ENCODE peak calls at places on chromosomes 13 and 19, in four cellular contexts. One of them, this sample, is unnamed.

GRCh38 chr19:10836478-10837325 is 690 bp upstream of the TMED1 start:
- DNase-seq in A549: peak; percentile 93
- DNase-seq in naive thymus-derived CD4-positive, alpha-beta T cell: peak; percentile 85
- DNase-seq in aorta: peak; percentile 92
- DNase-seq in this sample: peak; percentile 87

GRCh38 chr13:97901716-97902115 is 51.8 kb upstream of the IPO5 start:
- DNase-seq in A549: no peak
- DNase-seq in naive thymus-derived CD4-positive, alpha-beta T cell: no peak
- DNase-seq in aorta: no peak
- DNase-seq in this sample: no peak

GRCh38 chr19:17202249-17202648 is 12.9 kb upstream of the USE1 start:
- DNase-seq in A549: peak; percentile 40
- DNase-seq in aorta: no peak
- DNase-seq in naive thymus-derived CD4-positive, alpha-beta T cell: no peak
- DNase-seq in this sample: no peak

GRCh38 chr19:18417250-18418033 is 1.8 kb upstream of the SSBP4 start:
- DNase-seq in naive thymus-derived CD4-positive, alpha-beta T cell: peak; percentile 9
- DNase-seq in A549: peak; percentile 79
- DNase-seq in aorta: peak; percentile 94
- DNase-seq in this sample: peak; percentile 64

GRCh38 chr13:43546821-43547220 is 240.0 kb downstream of the ENOX1 start:
- DNase-seq in aorta: no peak
- DNase-seq in A549: no peak
- DNase-seq in naive thymus-derived CD4-positive, alpha-beta T cell: no peak
- DNase-seq in this sample: no peak

GRCh38 chr19:49073514-49074378 is 1.2 kb upstream of the KCNA7 start:
- DNase-seq in A549: peak; percentile 73
- DNase-seq in aorta: no peak
- DNase-seq in naive thymus-derived CD4-positive, alpha-beta T cell: no peak
- DNase-seq in this sample: no peak

GRCh38 chr19:4380254-4380727 is 20.1 kb downstream of the SH3GL1 start:
- DNase-seq in A549: no peak
- DNase-seq in aorta: no peak
- DNase-seq in naive thymus-derived CD4-positive, alpha-beta T cell: peak; percentile 74
- DNase-seq in this sample: peak; percentile 58

GRCh38 chr19:46674416-46675178 is 13.6 kb upstream of the DACT3 start:
- DNase-seq in naive thymus-derived CD4-positive, alpha-beta T cell: no peak
- DNase-seq in aorta: no peak
- DNase-seq in A549: peak; percentile 61
- DNase-seq in this sample: no peak

GRCh38 chr13:51444922-51445321 is 7.9 kb downstream of the INTS6 start:
- DNase-seq in A549: peak; percentile 46
- DNase-seq in aorta: no peak
- DNase-seq in naive thymus-derived CD4-positive, alpha-beta T cell: no peak
- DNase-seq in this sample: peak; percentile 11

GRCh38 chr13:110274687-110275086 is 32.3 kb downstream of the COL4A1 start:
- DNase-seq in aorta: no peak
- DNase-seq in naive thymus-derived CD4-positive, alpha-beta T cell: no peak
- DNase-seq in A549: peak; percentile 7
- DNase-seq in this sample: no peak

GRCh38 chr19:48940902-48941301 is 7.4 kb downstream of the DHDH start:
- DNase-seq in A549: no peak
- DNase-seq in aorta: no peak
- DNase-seq in naive thymus-derived CD4-positive, alpha-beta T cell: no peak
- DNase-seq in this sample: no peak

DNA sequence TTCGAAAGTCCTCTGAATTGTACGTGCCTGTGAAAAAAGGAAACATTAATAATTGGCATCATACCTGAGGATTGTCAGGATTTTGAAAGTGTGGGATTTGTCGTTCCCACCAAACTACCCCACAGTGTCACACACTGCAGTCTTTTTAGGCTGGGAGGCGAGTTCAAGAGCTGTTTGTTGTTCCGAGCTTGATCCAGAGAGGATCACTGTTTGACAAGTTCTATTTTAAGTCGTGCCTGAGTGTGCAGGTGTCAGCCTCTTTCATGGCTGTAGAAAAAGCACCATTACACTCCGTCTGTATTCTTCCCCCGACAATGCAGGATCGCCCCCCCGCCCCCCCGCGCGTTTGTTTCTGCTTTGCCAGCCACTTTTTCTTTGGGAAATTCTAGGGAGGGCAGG is 635 bp upstream of the NBEA start:
- DNase-seq in aorta: no peak
- DNase-seq in A549: no peak
- DNase-seq in naive thymus-derived CD4-positive, alpha-beta T cell: no peak
- DNase-seq in this sample: no peak
- H3K4me3 ChIP-seq in aorta: peak overlapping the region; percentile 98
- H3K4me3 ChIP-seq in A549: peak overlapping the region; percentile 91
- H3K4me3 ChIP-seq in naive thymus-derived CD4-positive, alpha-beta T cell: no peak overlapping the region
- H3K4me3 ChIP-seq in this sample: no peak overlapping the region

DNA sequence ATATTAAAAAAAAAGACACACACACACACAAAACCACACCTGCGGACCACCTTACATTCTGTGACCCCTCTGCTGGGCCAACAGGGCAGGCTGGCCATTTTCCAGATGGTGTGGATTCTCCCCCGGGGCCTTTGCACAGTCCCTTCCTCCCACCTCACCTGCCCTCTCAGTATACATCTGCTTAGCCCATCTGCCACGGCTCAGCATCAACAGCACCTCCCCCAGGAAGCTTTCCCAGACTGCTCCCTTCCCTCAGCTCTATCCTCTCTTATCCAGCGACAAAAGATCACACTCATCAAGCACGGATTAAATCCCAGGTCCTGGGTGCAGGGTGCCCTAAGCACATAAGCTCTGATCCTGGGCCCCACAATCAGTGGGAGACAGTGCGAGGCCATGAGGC is 4.5 kb downstream of the ZNF787 start:
- DNase-seq in aorta: no peak
- DNase-seq in A549: no peak
- DNase-seq in naive thymus-derived CD4-positive, alpha-beta T cell: no peak
- DNase-seq in this sample: no peak
- H3K4me1 ChIP-seq in aorta: no peaks in the 10 kb centered on the region
- H3K4me1 ChIP-seq in A549: peaks cover 21% of the 10 kb centered on the region
- H3K4me1 ChIP-seq in naive thymus-derived CD4-positive, alpha-beta T cell: peaks cover 3% of the 10 kb centered on the region
- H3K4me1 ChIP-seq in this sample: peaks cover 21% of the 10 kb centered on the region

DNA sequence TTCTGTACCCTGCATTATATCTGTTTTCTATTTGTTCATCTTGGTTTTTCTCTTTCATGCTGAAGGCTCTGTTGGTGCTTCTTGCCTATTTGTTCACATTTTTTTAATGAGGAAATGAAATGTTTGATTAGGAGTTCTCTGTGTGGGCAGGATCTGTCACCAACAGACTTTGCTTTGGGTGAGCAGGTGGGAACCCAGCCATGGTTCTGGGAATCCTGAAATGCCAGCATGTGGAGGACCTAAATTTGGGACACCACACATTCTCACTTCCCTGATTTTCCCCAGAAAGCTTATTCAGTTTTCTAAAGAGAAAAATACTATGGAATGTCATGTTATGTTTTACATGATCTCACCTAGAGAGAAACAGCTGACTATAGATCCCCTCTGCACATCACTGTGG is 34.0 kb downstream of the TPT1 start:
- DNase-seq in naive thymus-derived CD4-positive, alpha-beta T cell: no peak
- DNase-seq in A549: no peak
- DNase-seq in aorta: no peak
- DNase-seq in this sample: no peak
- H3K4me3 ChIP-seq in naive thymus-derived CD4-positive, alpha-beta T cell: no peak overlapping the region
- H3K4me3 ChIP-seq in A549: no peak overlapping the region
- H3K4me3 ChIP-seq in aorta: no peak overlapping the region
- H3K4me3 ChIP-seq in this sample: no peak overlapping the region

DNA sequence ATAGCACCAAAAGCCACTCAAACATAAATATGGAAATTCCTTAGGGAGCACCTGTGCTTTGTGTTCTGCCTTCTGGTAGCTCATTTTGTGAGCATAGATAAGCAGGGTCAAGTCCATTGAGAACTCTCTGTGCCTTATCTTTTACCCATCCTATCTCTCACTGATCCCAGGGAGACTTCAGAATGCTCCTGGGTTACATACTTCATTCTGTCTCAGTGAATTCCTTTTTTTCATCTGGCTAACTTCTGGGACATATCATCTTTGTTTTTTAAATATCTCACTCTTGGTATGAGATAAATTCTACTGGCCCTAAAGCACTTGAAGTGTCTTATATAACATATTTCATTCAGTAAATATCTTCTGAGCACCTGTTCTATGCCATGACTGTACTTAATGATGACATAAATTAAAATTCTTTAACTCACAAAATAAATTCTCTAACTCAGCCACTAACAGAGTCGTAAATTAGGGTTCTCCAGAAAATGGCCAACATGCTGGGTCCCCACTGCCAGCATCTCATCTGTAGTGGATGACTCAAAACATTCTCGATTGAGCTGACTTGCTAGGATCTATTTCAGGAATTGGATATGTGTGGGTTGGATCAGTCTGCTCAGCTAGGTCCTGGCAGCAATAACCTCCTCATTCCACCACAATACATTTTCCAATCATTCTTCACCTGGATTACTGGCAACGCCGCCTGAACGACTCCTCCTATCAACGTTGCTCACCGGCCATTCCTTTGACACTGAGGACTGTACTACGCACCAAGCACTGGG is 170.2 kb downstream of the FOXO1 start:
- DNase-seq in naive thymus-derived CD4-positive, alpha-beta T cell: no peak
- DNase-seq in A549: no peak
- DNase-seq in aorta: no peak
- DNase-seq in this sample: no peak
- H3K4me1 ChIP-seq in naive thymus-derived CD4-positive, alpha-beta T cell: peaks cover 27% of the 10 kb centered on the region
- H3K4me1 ChIP-seq in A549: peaks cover 17% of the 10 kb centered on the region
- H3K4me1 ChIP-seq in aorta: peaks cover 3% of the 10 kb centered on the region
- H3K4me1 ChIP-seq in this sample: peaks cover 57% of the 10 kb centered on the region

DNA sequence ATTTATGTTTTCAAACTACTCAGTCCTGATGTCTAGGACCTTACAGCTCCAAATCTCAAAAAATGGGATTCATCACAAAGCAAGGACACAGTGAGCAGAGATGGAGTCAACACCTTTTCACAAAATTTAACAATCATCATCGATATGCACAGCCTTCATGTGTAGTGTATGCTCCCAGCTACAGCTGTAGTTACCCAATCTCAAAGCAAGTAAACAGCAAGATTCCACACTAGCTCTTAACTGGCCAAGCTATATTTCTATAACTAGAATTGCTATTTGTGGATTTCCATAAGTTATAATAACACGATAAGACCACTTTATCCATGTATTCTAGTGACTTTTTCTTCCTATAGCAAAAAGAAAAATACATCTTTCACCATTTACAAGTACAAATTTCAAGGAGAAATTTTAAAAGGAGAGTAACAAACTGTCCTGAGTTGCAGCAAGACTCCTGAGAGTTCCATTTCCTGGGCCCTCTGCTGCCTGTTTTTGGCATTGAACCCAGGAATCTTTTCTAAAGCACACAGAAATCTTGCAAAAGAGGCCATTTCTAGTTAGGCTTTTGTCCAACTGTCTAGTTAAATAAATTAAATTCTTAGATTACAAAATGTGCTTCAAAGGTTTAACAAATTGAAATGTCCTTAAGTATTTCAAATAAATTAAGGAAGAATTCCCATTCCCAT is 460.6 kb downstream of the FGF14 start:
- DNase-seq in naive thymus-derived CD4-positive, alpha-beta T cell: no peak
- DNase-seq in aorta: no peak
- DNase-seq in A549: peak; percentile 6
- DNase-seq in this sample: no peak
- H3K4me3 ChIP-seq in naive thymus-derived CD4-positive, alpha-beta T cell: no peak overlapping the region
- H3K4me3 ChIP-seq in aorta: no peak overlapping the region
- H3K4me3 ChIP-seq in A549: no peak overlapping the region
- H3K4me3 ChIP-seq in this sample: no peak overlapping the region

DNA sequence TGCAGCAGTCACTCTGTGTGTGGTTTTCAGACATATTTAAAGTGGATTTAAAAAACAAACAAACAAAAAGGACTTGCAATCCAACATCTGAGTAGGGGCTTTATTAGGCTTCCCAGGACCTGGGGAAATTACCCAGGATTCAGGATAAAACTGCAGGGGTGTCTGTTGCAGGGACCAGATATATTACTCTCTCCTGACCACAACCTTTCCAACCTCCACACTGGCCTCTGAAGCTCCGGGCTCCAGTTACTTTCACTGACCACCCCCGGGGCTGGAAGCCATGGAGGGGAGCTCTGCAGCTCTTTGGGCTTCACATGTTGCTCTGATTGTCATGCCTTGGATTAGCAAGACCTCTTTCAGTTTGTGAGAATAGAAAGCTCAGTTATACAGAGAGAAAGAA is 75.2 kb downstream of the INSR start:
- DNase-seq in aorta: no peak
- DNase-seq in naive thymus-derived CD4-positive, alpha-beta T cell: no peak
- DNase-seq in A549: no peak
- DNase-seq in this sample: no peak
- H3K4me1 ChIP-seq in aorta: peaks cover 3% of the 10 kb centered on the region
- H3K4me1 ChIP-seq in naive thymus-derived CD4-positive, alpha-beta T cell: no peaks in the 10 kb centered on the region
- H3K4me1 ChIP-seq in A549: no peaks in the 10 kb centered on the region
- H3K4me1 ChIP-seq in this sample: no peaks in the 10 kb centered on the region

GRCh38 chr13:49998714-49999624 is 2.1 kb downstream of the TRIM13 start:
- DNase-seq in aorta: no peak
- DNase-seq in naive thymus-derived CD4-positive, alpha-beta T cell: no peak
- DNase-seq in A549: no peak
- DNase-seq in this sample: no peak
- H3K4me3 ChIP-seq in aorta: peak overlapping the region; percentile 41
- H3K4me3 ChIP-seq in naive thymus-derived CD4-positive, alpha-beta T cell: no peak overlapping the region
- H3K4me3 ChIP-seq in A549: peak overlapping the region; percentile 76
- H3K4me3 ChIP-seq in this sample: no peak overlapping the region

GRCh38 chr13:112057434-112057735 is 9.6 kb upstream of the SOX1 start:
- DNase-seq in A549: no peak
- DNase-seq in aorta: no peak
- DNase-seq in naive thymus-derived CD4-positive, alpha-beta T cell: no peak
- DNase-seq in this sample: no peak
- H3K4me1 ChIP-seq in A549: no peaks in the 10 kb centered on the region
- H3K4me1 ChIP-seq in aorta: no peaks in the 10 kb centered on the region
- H3K4me1 ChIP-seq in naive thymus-derived CD4-positive, alpha-beta T cell: no peaks in the 10 kb centered on the region
- H3K4me1 ChIP-seq in this sample: no peaks in the 10 kb centered on the region

GRCh38 chr19:35871611-35872010 is 3.2 kb downstream of the APLP1 start:
- DNase-seq in A549: no peak
- DNase-seq in aorta: no peak
- DNase-seq in naive thymus-derived CD4-positive, alpha-beta T cell: no peak
- DNase-seq in this sample: no peak

GRCh38 chr19:35869327-35870123 is 1.2 kb downstream of the APLP1 start:
- DNase-seq in aorta: peak; percentile 76
- DNase-seq in A549: peak; percentile 98
- DNase-seq in naive thymus-derived CD4-positive, alpha-beta T cell: peak; percentile 85
- DNase-seq in this sample: peak; percentile 72

GRCh38 chr19:35868172-35868822 is at the start of gene APLP1:
- DNase-seq in aorta: peak; percentile 83
- DNase-seq in naive thymus-derived CD4-positive, alpha-beta T cell: peak; percentile 36
- DNase-seq in A549: peak; percentile 68
- DNase-seq in this sample: peak; percentile 69

GRCh38 chr19:35870798-35871197 is 2.4 kb downstream of the APLP1 start:
- DNase-seq in A549: no peak
- DNase-seq in aorta: no peak
- DNase-seq in naive thymus-derived CD4-positive, alpha-beta T cell: no peak
- DNase-seq in this sample: no peak

GRCh38 chr19:35868823-35869326 is 501 bp downstream of the APLP1 start:
- DNase-seq in A549: no peak
- DNase-seq in aorta: no peak
- DNase-seq in naive thymus-derived CD4-positive, alpha-beta T cell: no peak
- DNase-seq in this sample: no peak
- H3K4me3 ChIP-seq in A549: peak overlapping the region; percentile 59
- H3K4me3 ChIP-seq in aorta: peak overlapping the region; percentile 32
- H3K4me3 ChIP-seq in naive thymus-derived CD4-positive, alpha-beta T cell: no peak overlapping the region
- H3K4me3 ChIP-seq in this sample: peak overlapping the region; percentile 34

DNA sequence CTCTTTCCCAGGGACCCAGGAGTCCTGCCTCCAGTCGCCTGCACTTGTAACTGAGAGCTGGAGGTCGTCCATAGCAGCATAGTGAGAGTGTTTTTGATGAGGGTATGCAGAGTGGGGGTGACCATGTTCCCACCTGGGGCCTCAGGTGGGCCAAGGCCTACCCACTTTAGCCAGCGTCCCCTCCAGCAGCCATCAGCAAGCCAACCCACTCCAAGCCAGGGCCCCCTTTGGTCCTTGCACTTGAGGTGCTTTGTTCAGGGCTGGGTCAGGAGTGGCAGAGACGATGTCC is 11.9 kb upstream of the SMG9 start:
- DNase-seq in aorta: no peak
- DNase-seq in A549: no peak
- DNase-seq in naive thymus-derived CD4-positive, alpha-beta T cell: no peak
- DNase-seq in this sample: no peak
- H3K4me1 ChIP-seq in aorta: no peaks in the 10 kb centered on the region
- H3K4me1 ChIP-seq in A549: peaks cover 38% of the 10 kb centered on the region
- H3K4me1 ChIP-seq in naive thymus-derived CD4-positive, alpha-beta T cell: peaks cover 32% of the 10 kb centered on the region
- H3K4me1 ChIP-seq in this sample: peaks cover 35% of the 10 kb centered on the region

This sample was measured in CD8-positive, alpha-beta memory T cell.